ENCODE peak calls at places on chromosomes 5 and 9, in ten cellular contexts. H is body of pancreas, J is lung, U is pancreas, G is endothelial cell of umbilical vein, V is foreskin fibroblast, R is HFFc6, F is fibroblast of mammary gland, M is ovary, P is progenitor cell of endocrine pancreas. B is an unnamed sample.

GRCh38 chr5:171484460-171484899 is 65.0 kb downstream of the FGF18 start:
- DNase-seq in R (no peak), H (peak), G (peak), V (peak), J (no peak), U (peak), P (no peak), F (peak), M (no peak), B (no peak)

GRCh38 chr5:59197911-59198310 is 615.0 kb downstream of the RAB3C start:
- DNase-seq in R (no peak), J (no peak), P (no peak), V (peak), H (no peak), M (no peak), F (no peak), G (no peak), U (no peak), B (no peak)

GRCh38 chr5:180791611-180792213 is 10.9 kb downstream of the MGAT1 start:
- DNase-seq in V (no peak), F (no peak), R (no peak), H (no peak), J (no peak), G (no peak), U (no peak), M (no peak), P (no peak), B (no peak)

GRCh38 chr9:96327694-96328352 is 25.8 kb upstream of the HSD17B3 start:
- DNase-seq in F (peak), V (peak), J (no peak), M (peak), G (peak), P (no peak), R (peak), U (peak), H (peak), B (no peak)

GRCh38 chr9:136061405-136061804 is 33.7 kb downstream of the NACC2 start:
- DNase-seq in R (no peak), F (no peak), H (no peak), V (no peak), P (no peak), J (no peak), M (no peak), G (no peak), U (no peak), B (no peak)

GRCh38 chr5:34552129-34552528 is 104.0 kb upstream of the RAI14 start:
- DNase-seq in V (peak), U (peak), M (no peak), P (no peak), R (no peak), J (no peak), F (peak), G (no peak), H (peak), B (no peak)

GRCh38 chr5:138725153-138725884 is 27.9 kb upstream of the CTNNA1 start:
- DNase-seq in H (peak), M (peak), F (peak), G (peak), J (peak), V (peak), P (peak), R (peak), U (peak), B (no peak)

GRCh38 chr9:132754236-132754635 is 84.0 kb downstream of the GTF3C4 start:
- DNase-seq in R (no peak), F (no peak), H (no peak), G (no peak), V (no peak), M (no peak), J (no peak), P (no peak), U (no peak), B (no peak)

GRCh38 chr5:105504-106080 is 13.6 kb downstream of the PLEKHG4B start:
- DNase-seq in M (no peak), F (no peak), U (no peak), P (no peak), R (no peak), H (no peak), V (no peak), J (no peak), G (no peak), B (no peak)

GRCh38 chr5:154117930-154118329 is 72.6 kb upstream of the GALNT10 start:
- DNase-seq in V (no peak), J (no peak), H (no peak), F (peak), R (no peak), M (no peak), G (no peak), P (no peak), U (no peak), B (no peak)

GRCh38 chr9:120912958-120913672 is 13.5 kb downstream of the TRAF1 start:
- DNase-seq in P (no peak), H (no peak), U (no peak), R (no peak), F (no peak), J (no peak), V (no peak), M (no peak), G (no peak), B (no peak)

GRCh38 chr5:179165421-179166170 is 105.4 kb downstream of the ZNF354C start:
- DNase-seq in R (no peak), J (no peak), U (no peak), G (no peak), M (no peak), F (no peak), V (no peak), P (no peak), H (no peak), B (peak)

GRCh38 chr5:32102254-32102653 is 71.9 kb downstream of the GOLPH3 start:
- DNase-seq in H (no peak), U (no peak), G (no peak), V (no peak), R (no peak), M (no peak), P (no peak), J (no peak), F (no peak), B (no peak)

GRCh38 chr9:128456613-128457061 is 831 bp downstream of the ODF2 start:
- DNase-seq in H (peak), J (peak), P (peak), M (peak), U (peak), R (peak), V (peak), G (peak), F (peak), B (peak)

GRCh38 chr5:34717426-34718327 is 61.5 kb downstream of the RAI14 start:
- DNase-seq in G (peak), H (no peak), P (no peak), R (peak), F (peak), U (no peak), J (no peak), M (no peak), V (peak), B (no peak)

GRCh38 chr5:54234304-54234938 is 76.0 kb downstream of the ARL15 start:
- DNase-seq in G (peak), H (no peak), J (no peak), M (no peak), U (no peak), P (no peak), F (peak), R (peak), V (peak), B (no peak)

GRCh38 chr5:124309241-124309977 is 437.0 kb downstream of the ZNF608 start:
- DNase-seq in V (no peak), U (no peak), J (no peak), F (no peak), G (no peak), M (no peak), H (no peak), R (no peak), P (no peak), B (no peak)

GRCh38 chr9:27518006-27518405 is 6.1 kb upstream of the IFNK start:
- DNase-seq in J (no peak), G (no peak), V (no peak), H (no peak), F (no peak), P (no peak), M (no peak), U (no peak), R (no peak), B (no peak)

GRCh38 chr9:115999498-115999897 is 154.1 kb upstream of the PAPPA start:
- DNase-seq in V (peak), R (peak), F (peak), H (no peak), M (no peak), U (no peak), J (no peak), G (peak), P (no peak), B (no peak)

GRCh38 chr5:96881511-96882115 is 5.3 kb downstream of the ERAP2 start:
- DNase-seq in H (no peak), R (peak), M (no peak), F (peak), G (peak), J (no peak), P (no peak), V (peak), U (no peak), B (no peak)

GRCh38 chr5:129405222-129405621 is 54.9 kb upstream of the ADAMTS19 start:
- DNase-seq in G (no peak), H (no peak), M (no peak), P (no peak), U (no peak), J (no peak), F (no peak), R (no peak), V (no peak), B (no peak)

GRCh38 chr9:107710552-107710951 is 221.0 kb upstream of the KLF4 start:
- DNase-seq in M (no peak), P (no peak), R (no peak), G (no peak), V (peak), H (no peak), J (no peak), U (no peak), F (peak), B (no peak)

GRCh38 chr5:64939772-64940510 is 171.2 kb downstream of the CWC27 start:
- DNase-seq in F (peak), R (no peak), J (peak), P (no peak), G (peak), V (peak), H (no peak), U (no peak), M (peak), B (peak)

GRCh38 chr5:77971965-77972544 is 195.9 kb upstream of the TBCA start:
- DNase-seq in H (no peak), J (no peak), R (no peak), F (peak), U (no peak), G (peak), M (no peak), V (no peak), P (no peak), B (no peak)

GRCh38 chr5:35919191-35919590 is 19.2 kb downstream of the CAPSL start:
- DNase-seq in J (no peak), U (no peak), R (peak), P (no peak), M (no peak), H (peak), F (peak), G (no peak), V (peak), B (no peak)

GRCh38 chr5:115450741-115451140 is 93.8 kb downstream of the FEM1C start:
- DNase-seq in G (no peak), F (peak), U (no peak), V (peak), H (no peak), P (no peak), J (no peak), M (no peak), R (peak), B (no peak)

GRCh38 chr5:122704247-122705036 is 70.4 kb upstream of the SNX2 start:
- DNase-seq in M (no peak), G (peak), P (no peak), U (no peak), V (peak), R (peak), F (peak), J (no peak), H (no peak), B (no peak)

GRCh38 chr5:102691434-102691833 is 63.7 kb upstream of the PAM start:
- DNase-seq in F (no peak), G (no peak), U (no peak), V (peak), P (no peak), J (no peak), M (no peak), H (no peak), R (no peak), B (no peak)

GRCh38 chr5:72245517-72246238 is 74.4 kb downstream of the MRPS27 start:
- DNase-seq in J (no peak), G (no peak), F (no peak), U (no peak), R (no peak), V (no peak), M (no peak), H (no peak), P (no peak), B (no peak)

GRCh38 chr9:123282343-123283047 is 14.1 kb upstream of the STRBP start:
- DNase-seq in V (no peak), P (no peak), F (peak), J (no peak), M (no peak), U (peak), R (no peak), G (peak), H (peak), B (no peak)

GRCh38 chr5:1769752-1770442 is 29.7 kb downstream of the MRPL36 start:
- DNase-seq in U (no peak), V (no peak), G (no peak), F (no peak), P (no peak), H (no peak), M (no peak), R (no peak), J (no peak), B (peak)

GRCh38 chr5:1442222-1443144 is 2.8 kb downstream of the SLC6A3 start:
- DNase-seq in R (no peak), F (no peak), M (peak), P (no peak), G (no peak), U (no peak), V (no peak), H (no peak), J (no peak), B (peak)

GRCh38 chr5:36602711-36603321 is 3.6 kb upstream of the SLC1A3 start:
- DNase-seq in P (no peak), U (no peak), G (no peak), F (no peak), R (no peak), V (peak), H (peak), J (no peak), M (no peak), B (no peak)

GRCh38 chr9:134333874-134334581 is 7.8 kb downstream of the RXRA start:
- DNase-seq in U (no peak), G (no peak), J (no peak), P (no peak), R (no peak), V (no peak), F (no peak), H (no peak), M (no peak), B (peak)

GRCh38 chr9:117715411-117715989 is 11.3 kb downstream of the TLR4 start:
- DNase-seq in V (peak), U (no peak), H (no peak), P (no peak), J (no peak), G (peak), F (peak), M (no peak), R (no peak), B (no peak)

GRCh38 chr5:150209020-150209635 is 19.3 kb downstream of the SLC6A7 start:
- DNase-seq in J (peak), P (no peak), H (peak), M (no peak), G (no peak), U (no peak), V (peak), F (peak), R (peak), B (no peak)

DNA sequence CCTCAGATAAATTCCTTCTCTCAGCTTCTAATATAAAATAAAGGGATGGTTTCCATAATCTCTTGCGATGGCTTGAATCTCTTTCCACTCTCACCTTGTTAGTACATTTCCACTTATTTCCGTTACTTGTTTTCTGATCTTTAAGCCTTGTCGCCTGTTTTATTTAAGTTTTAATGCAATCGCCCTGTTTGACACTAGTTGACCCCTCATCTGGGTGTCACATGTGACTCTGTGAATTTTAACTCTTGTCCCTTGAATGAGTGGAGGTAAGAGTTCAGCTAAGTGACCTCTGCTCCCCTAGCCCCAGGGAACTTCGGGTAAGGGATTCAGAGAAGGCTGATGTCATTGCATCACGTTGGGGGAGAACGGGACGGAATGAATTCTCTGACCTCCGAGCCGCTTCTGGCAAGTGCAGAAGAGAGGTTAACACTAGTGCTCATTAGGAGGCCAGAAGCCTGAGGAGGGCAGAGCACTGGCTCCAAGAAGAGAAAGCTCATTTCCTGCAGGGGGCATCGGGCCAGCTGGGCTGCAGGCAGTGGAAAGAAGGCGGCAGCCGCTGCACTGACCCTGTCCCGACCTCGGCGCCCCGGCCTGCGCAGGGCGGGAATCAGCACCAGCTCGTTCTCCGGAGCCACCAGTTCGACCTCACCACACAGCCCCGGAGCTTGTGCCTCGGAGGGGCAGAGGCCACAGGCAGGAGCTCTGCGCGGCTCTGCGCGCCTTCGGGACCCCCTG is 569 bp downstream of the HINT2 start:
- DNase-seq in P (peak), G (peak), M (peak), R (peak), H (peak), J (peak), U (peak), V (peak), F (peak), B (peak)
- TF ChIP-seq CTCF in P (peak), G (peak), M (no peak), R (peak), H (peak), J (no peak), U (no peak), V (peak), F (peak), B (no peak)

GRCh38 chr9:33452828-33453271 is 5.5 kb upstream of the AQP3 start:
- DNase-seq in F (peak), J (peak), P (peak), V (peak), U (peak), G (peak), H (peak), M (peak), R (peak), B (peak)
- TF ChIP-seq CTCF in F (peak), J (peak), P (peak), V (peak), U (peak), G (peak), H (peak), M (no peak), R (peak), B (peak)

GRCh38 chr9:6305954-6306563 is 22.1 kb upstream of the TPD52L3 start:
- DNase-seq in M (no peak), F (peak), P (no peak), G (peak), R (peak), V (peak), U (no peak), J (no peak), H (no peak), B (no peak)
- TF ChIP-seq CTCF in M (peak), F (peak), P (peak), G (peak), R (peak), V (peak), U (peak), J (peak), H (peak), B (peak)

GRCh38 chr5:173327948-173328895 is at the start of gene STC2:
- DNase-seq in G (peak), R (peak), H (peak), M (peak), P (peak), V (peak), J (no peak), U (peak), F (peak), B (no peak)
- TF ChIP-seq CTCF in G (no peak), R (no peak), H (no peak), M (no peak), P (no peak), V (no peak), J (no peak), U (no peak), F (no peak), B (no peak)

GRCh38 chr5:168086736-168087135 is 204.7 kb upstream of the WWC1 start:
- DNase-seq in J (no peak), H (no peak), F (no peak), P (no peak), U (no peak), V (no peak), R (no peak), G (no peak), M (no peak), B (no peak)
- TF ChIP-seq CTCF in J (no peak), H (no peak), F (no peak), P (no peak), U (no peak), V (no peak), R (peak), G (no peak), M (no peak), B (no peak)